ENCODE peak calls at places on chromosomes 2 and 18, in six cellular contexts. D, I, L, G, X and H are unnamed samples.

GRCh38 chr18:22173928-22174301 is 4.5 kb downstream of the GATA6 start:
- DNase-seq in L (no peak), D (no peak), X (no peak), G (peak; percentile 18), I (peak; percentile 49), H (no peak)

GRCh38 chr2:107635883-107636282 is 190.8 kb upstream of the RGPD4 start:
- DNase-seq in L (peak; percentile 80), G (no peak), I (no peak), X (no peak), D (peak; percentile 62), H (no peak)

GRCh38 chr2:238895361-238895882 is 47.5 kb downstream of the TWIST2 start:
- DNase-seq in D (peak; percentile 78), X (no peak), G (no peak), L (no peak), I (no peak), H (no peak)

GRCh38 chr2:128776461-128776971 is 457.8 kb upstream of the HS6ST1 start:
- DNase-seq in G (no peak), D (no peak), L (no peak), X (no peak), I (no peak), H (no peak)

GRCh38 chr2:144516417-144516980 is 3.4 kb downstream of the ZEB2 start:
- DNase-seq in D (peak; percentile 77), X (peak; percentile 32), G (peak; percentile 50), I (peak; percentile 56), L (no peak), H (peak; percentile 76)

GRCh38 chr2:101736233-101736632 is 38.7 kb downstream of the MAP4K4 start:
- DNase-seq in I (no peak), L (no peak), G (no peak), D (peak; percentile 23), X (no peak), H (no peak)

GRCh38 chr2:101619191-101619591 is 78.3 kb upstream of the MAP4K4 start:
- DNase-seq in X (no peak), L (no peak), I (no peak), D (no peak), G (no peak), H (no peak)

GRCh38 chr2:70923378-70924015 is 12.2 kb upstream of the ATP6V1B1 start:
- DNase-seq in D (no peak), G (peak; percentile 56), X (peak; percentile 28), L (peak; percentile 35), I (peak; percentile 82), H (peak; percentile 33)

GRCh38 chr2:11955314-11955713 is 208.9 kb downstream of the LPIN1 start:
- DNase-seq in L (peak; percentile 10), D (peak; percentile 74), X (no peak), G (no peak), I (no peak), H (no peak)

GRCh38 chr2:30631051-30631671 is 176.1 kb downstream of the CAPN13 start:
- DNase-seq in X (no peak), L (no peak), I (no peak), D (no peak), G (no peak), H (no peak)

GRCh38 chr2:205683179-205683978 is 1.1 kb downstream of the NRP2 start:
- DNase-seq in G (no peak), L (peak; percentile 19), I (no peak), X (no peak), D (peak; percentile 81), H (no peak)

DNA sequence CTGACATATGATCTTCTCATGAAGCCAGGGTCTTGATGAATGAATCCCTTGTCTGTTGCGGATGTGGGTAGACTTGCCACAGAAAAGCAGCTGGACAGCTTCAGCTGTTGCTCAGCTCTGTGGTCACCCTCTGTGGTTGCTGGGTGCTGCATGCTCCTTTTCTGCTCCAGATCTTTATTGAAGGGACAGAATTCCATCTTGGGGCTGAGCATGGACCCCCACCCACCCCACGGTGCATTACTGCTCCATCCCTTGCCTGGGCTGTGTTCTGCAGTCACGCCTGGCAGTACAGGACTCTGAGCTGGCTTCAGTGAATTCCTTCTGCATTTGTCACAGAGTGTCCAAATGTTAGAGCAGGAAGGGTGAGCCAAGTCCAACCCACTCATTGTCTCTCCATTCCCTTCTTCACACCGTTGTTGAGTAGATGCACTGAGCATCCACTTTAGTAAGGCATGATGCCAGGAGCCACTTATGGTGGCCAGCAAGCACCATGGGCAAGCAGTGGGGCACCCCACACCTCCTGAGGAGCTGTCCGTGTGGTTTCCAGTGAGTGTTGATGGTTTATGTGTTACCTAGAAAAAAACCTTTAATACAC is 14.5 kb upstream of the ITGB6 start:
- DNase-seq in L (peak; percentile 92), G (no peak), I (no peak), D (peak; percentile 95), X (no peak), H (no peak)
- TF ChIP-seq EZH2phosphoT487 in L (no peak), G (no peak), I (no peak), D (no peak), X (no peak), H (no peak)

DNA sequence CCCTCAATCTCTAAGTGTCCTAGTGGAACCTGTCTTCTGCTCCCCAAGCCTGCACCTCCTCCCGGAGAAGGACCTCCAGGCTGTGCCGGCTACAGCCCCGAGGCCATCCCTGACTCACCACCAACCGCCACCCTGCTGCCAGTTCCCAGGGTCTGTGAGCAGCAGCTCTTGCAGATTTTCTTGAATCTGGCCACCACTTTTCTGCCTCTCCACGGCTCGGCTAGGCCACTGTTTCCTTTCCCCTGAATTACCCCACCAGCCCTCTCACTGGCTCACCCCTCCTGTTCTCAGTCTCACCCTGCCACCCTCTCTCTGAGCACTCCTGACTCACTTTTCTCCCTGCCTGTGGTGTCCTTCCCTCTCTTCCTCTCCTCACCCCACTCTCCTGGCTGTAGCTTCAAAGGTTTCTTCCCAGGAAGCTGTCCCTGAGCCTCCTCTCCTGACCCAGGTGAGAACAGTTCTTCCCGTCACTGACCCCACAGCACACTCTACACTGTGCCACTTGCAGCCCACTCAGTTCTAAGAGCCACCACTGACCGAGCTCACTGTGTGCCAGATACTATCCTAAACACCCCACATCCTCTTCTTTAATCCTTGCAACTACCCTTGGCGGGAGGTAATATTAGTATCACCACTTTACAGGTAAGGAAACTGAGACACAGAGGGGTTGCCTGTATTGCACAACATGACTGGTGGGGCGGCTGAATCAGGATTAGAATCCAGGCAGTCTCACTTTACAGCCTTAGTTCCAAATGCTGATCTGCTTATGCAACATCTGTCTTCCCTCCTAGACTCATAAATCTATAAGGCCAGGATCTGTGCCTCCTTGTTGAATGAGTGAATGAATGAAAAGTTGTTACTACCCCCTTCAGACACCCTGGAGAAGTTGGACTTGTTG is 111.6 kb downstream of the SMAD7 start:
- DNase-seq in L (peak; percentile 51), D (peak; percentile 91), G (no peak), I (no peak), X (no peak), H (no peak)
- TF ChIP-seq EZH2phosphoT487 in L (no peak), D (no peak), G (no peak), I (no peak), X (no peak), H (no peak)

GRCh38 chr2:227461878-227462462 is 10.0 kb upstream of the AGFG1 start:
- DNase-seq in I (no peak), G (no peak), L (no peak), X (no peak), D (no peak), H (no peak)

GRCh38 chr2:227460833-227461232 is 11.1 kb upstream of the AGFG1 start:
- DNase-seq in X (no peak), G (no peak), I (no peak), L (no peak), D (peak; percentile 61), H (no peak)

GRCh38 chr2:227462463-227462951 is 9.4 kb upstream of the AGFG1 start:
- DNase-seq in G (no peak), X (no peak), I (no peak), D (no peak), L (peak; percentile 19), H (no peak)

GRCh38 chr2:227462972-227463931 is 8.7 kb upstream of the AGFG1 start:
- DNase-seq in X (no peak), L (no peak), D (no peak), G (peak; percentile 35), I (no peak), H (no peak)

DNA sequence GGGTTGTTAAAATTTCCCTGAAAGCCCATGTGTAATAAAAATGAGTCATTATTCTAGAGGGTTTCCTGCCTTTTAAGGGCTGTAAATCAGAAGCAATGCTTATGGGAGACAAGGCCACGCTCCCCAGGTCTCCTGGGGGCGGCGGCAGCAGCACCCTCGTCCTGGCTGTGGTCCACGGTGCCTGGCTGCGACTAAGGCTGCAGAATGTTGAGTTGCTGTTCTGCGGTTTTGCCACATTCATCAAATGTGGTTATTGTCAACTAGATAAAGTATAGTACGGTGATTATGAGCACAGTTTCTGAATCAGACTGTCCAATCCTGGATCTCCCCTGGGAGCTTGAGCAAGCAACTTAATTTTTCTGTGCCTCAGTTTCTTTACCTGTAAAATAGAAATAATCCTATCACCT is 11.9 kb upstream of the AGFG1 start:
- DNase-seq in X (no peak), L (peak; percentile 64), G (no peak), I (no peak), D (peak; percentile 58), H (no peak)
- TF ChIP-seq EZH2phosphoT487 in X (no peak), L (no peak), G (no peak), I (no peak), D (no peak), H (no peak)

GRCh38 chr2:235446082-235446481 is 47.8 kb upstream of the AGAP1 start:
- DNase-seq in G (no peak), X (no peak), I (no peak), D (no peak), L (no peak), H (no peak)

GRCh38 chr2:235444101-235444597 is 49.7 kb upstream of the AGAP1 start:
- DNase-seq in L (peak; percentile 45), X (no peak), G (no peak), D (no peak), I (no peak), H (no peak)

GRCh38 chr2:235445116-235445515 is 48.7 kb upstream of the AGAP1 start:
- DNase-seq in D (no peak), I (no peak), X (no peak), G (no peak), L (no peak), H (no peak)

GRCh38 chr2:235449568-235449967 is 44.3 kb upstream of the AGAP1 start:
- DNase-seq in I (no peak), L (no peak), D (no peak), X (no peak), G (no peak), H (no peak)

GRCh38 chr2:235447210-235447609 is 46.6 kb upstream of the AGAP1 start:
- DNase-seq in I (no peak), X (no peak), G (no peak), L (peak; percentile 40), D (peak; percentile 58), H (no peak)
- TF ChIP-seq EZH2phosphoT487 in I (no peak), X (no peak), G (no peak), L (no peak), D (no peak), H (no peak)

DNA sequence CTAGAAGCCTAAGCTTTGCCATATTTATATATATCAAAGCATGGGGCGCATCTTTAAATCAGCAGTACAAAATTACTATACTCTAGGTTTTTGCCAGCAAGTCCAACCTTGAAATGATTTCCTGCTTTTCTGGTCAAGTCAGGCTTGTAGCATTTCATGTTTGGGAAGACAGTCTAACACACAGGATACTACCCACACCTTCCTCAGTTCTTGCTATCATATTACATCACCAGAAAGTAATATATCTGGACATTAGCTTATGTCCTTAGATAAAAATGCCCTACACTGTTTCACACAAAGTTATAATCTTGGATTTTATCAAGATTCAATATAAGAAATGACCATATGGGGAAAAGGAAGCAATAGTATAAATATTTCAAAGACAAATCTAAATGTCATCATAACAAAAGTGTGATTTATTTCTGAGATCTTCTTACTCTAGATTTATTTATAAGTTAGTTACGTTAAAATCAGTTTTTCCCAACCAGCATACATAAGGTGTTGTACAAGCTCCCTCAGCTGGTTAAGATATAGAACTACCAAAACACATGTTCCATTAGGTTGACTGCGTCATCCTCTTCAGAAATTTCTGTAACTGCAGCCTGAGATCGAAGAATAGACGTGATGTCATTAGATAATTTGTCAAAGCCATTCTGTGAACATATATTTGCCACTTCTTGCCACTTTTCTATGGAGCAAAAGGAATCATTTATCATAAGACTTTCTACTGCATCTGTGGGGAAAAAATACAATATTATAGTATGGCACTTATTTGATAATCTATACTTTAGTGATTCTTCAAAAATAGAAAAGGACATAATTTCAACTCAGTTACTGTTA is 56.6 kb downstream of the CLHC1 start:
- DNase-seq in I (peak; percentile 69), X (peak; percentile 77), D (peak; percentile 93), G (peak; percentile 45), L (peak; percentile 72), H (peak; percentile 45)
- TF ChIP-seq EZH2phosphoT487 in I (no peak), X (no peak), D (no peak), G (no peak), L (no peak), H (no peak)